ENCODE peak calls at places on chromosomes 11 and 22, in ten cellular contexts. C is HCT116, F is K562, R is GM12878, S is mesenchymal stem cell, M is neural progenitor cell, K is PC-3, L is HepG2, W is PC-9, U is IMR-90. V is an unnamed sample. For H3K36me3, the result is how much of the 10 kb centered on the place peaks cover.

GRCh38 chr11:118619444-118620205 is 12.2 kb downstream of the PHLDB1 start:
- DNase-seq in C (no peak), M (no peak), S (peak), L (no peak), U (peak), F (no peak), W (peak), R (no peak), K (peak), V (no peak)

GRCh38 chr11:92838655-92839334 is 130.7 kb upstream of the MTNR1B start:
- DNase-seq in R (no peak), M (peak), F (no peak), L (no peak), K (no peak), S (no peak), U (peak), C (no peak), W (no peak), V (no peak)

GRCh38 chr11:2788751-2789140 is 89.0 kb upstream of the KCNQ1OT1 start:
- DNase-seq in W (no peak), F (no peak), R (no peak), K (no peak), L (no peak), U (no peak), S (no peak), M (no peak), C (no peak), V (no peak)

GRCh38 chr11:16791494-16791961 is 53.1 kb downstream of the C11orf58 start:
- DNase-seq in M (no peak), L (peak), K (peak), U (peak), F (no peak), R (no peak), W (peak), C (peak), S (peak), V (peak)

GRCh38 chr11:74570266-74571061 is 21.9 kb upstream of the POLD3 start:
- DNase-seq in M (peak), W (peak), C (peak), F (peak), U (peak), K (peak), L (peak), S (peak), R (no peak), V (no peak)

GRCh38 chr11:118152552-118153471 is at the start of gene SCN4B:
- DNase-seq in F (peak), L (no peak), R (no peak), K (peak), M (peak), U (peak), S (peak), C (no peak), W (peak), V (no peak)

GRCh38 chr11:109342261-109342660 is 79.7 kb upstream of the C11orf87 start:
- DNase-seq in L (no peak), W (no peak), K (no peak), C (no peak), F (no peak), S (no peak), R (no peak), M (no peak), U (no peak), V (no peak)

GRCh38 chr11:13667245-13667644 is 1.2 kb upstream of the FAR1 start:
- DNase-seq in C (no peak), U (peak), K (no peak), S (no peak), F (no peak), M (peak), W (no peak), L (no peak), R (no peak), V (no peak)

GRCh38 chr11:66261578-66261977 is 6.9 kb upstream of the RAB1B start:
- DNase-seq in W (no peak), F (no peak), S (no peak), K (no peak), M (no peak), U (no peak), R (no peak), C (no peak), L (no peak), V (no peak)

GRCh38 chr11:66263785-66264184 is 4.7 kb upstream of the RAB1B start:
- DNase-seq in W (no peak), S (no peak), M (no peak), K (no peak), F (no peak), L (no peak), C (no peak), U (no peak), R (no peak), V (no peak)

GRCh38 chr11:66262696-66263095 is 5.7 kb upstream of the RAB1B start:
- DNase-seq in M (no peak), F (no peak), W (no peak), S (no peak), U (no peak), R (no peak), L (no peak), K (no peak), C (no peak), V (no peak)

GRCh38 chr11:66263231-66263630 is 5.2 kb upstream of the RAB1B start:
- DNase-seq in L (no peak), W (no peak), C (no peak), U (no peak), M (no peak), R (no peak), K (no peak), S (no peak), F (no peak), V (no peak)

DNA sequence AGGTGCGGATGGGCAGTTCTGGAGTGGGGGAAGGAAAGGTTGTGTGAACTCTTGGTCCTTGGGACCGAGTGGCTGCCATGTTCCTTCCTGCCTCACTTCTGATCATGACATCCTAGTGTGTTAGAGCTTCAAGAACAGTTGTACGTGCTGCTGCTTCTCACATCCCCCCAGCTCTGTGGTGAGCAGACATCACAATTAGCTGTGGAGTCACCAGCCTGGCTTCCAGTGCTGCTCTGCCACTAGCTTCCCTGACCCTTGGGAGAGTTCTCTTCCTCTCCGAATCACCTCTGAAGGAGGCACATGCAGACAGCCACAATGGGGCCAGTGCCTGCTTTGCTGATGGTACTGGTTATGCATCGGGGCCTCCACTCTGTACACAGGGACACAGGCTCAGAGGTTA is 6.2 kb upstream of the RAB1B start:
- DNase-seq in K (no peak), R (no peak), F (no peak), C (no peak), M (no peak), W (no peak), S (no peak), U (no peak), L (no peak), V (no peak)
- H3K36me3 ChIP-seq in K (under half), R (under half), F (half or more), C (under half), M (under half), W (under half), S (half or more), U (half or more), L (under half), V (under half)

GRCh38 chr22:22048318-22048942 is 65.8 kb upstream of the TOP3B start:
- DNase-seq in K (no peak), M (no peak), L (no peak), U (no peak), F (no peak), C (no peak), S (no peak), R (no peak), W (no peak), V (no peak)

GRCh38 chr22:22050141-22050775 is 67.7 kb upstream of the TOP3B start:
- DNase-seq in C (no peak), W (no peak), L (no peak), F (no peak), M (no peak), K (no peak), S (no peak), U (no peak), R (no peak), V (no peak)

GRCh38 chr22:22047776-22048175 is 65.2 kb upstream of the TOP3B start:
- DNase-seq in C (no peak), U (no peak), R (no peak), K (no peak), L (no peak), W (no peak), F (no peak), M (no peak), S (no peak), V (no peak)

GRCh38 chr22:22049684-22050083 is 67.1 kb upstream of the TOP3B start:
- DNase-seq in F (no peak), R (no peak), U (no peak), L (no peak), C (no peak), M (no peak), W (no peak), S (no peak), K (no peak), V (no peak)

GRCh38 chr22:22048981-22049531 is 66.5 kb upstream of the TOP3B start:
- DNase-seq in S (no peak), W (no peak), U (no peak), C (no peak), L (no peak), R (no peak), F (no peak), K (no peak), M (no peak), V (no peak)
- H2AFZ ChIP-seq in S (peak), W (no peak), U (no peak), C (no peak), L (no peak), R (no peak), F (no peak), K (no peak), M (no peak), V (no peak)

GRCh38 chr11:47289856-47290255 is 19.9 kb downstream of the MADD start:
- DNase-seq in M (no peak), W (no peak), L (no peak), S (no peak), C (no peak), U (no peak), R (no peak), K (no peak), F (no peak), V (no peak)
- H3K36me3 ChIP-seq in M (under half), W (under half), L (half or more), S (half or more), C (under half), U (half or more), R (under half), K (under half), F (half or more), V (under half)

GRCh38 chr11:69251639-69252493 is 42.1 kb upstream of the MYEOV start:
- DNase-seq in F (peak), M (no peak), C (no peak), S (no peak), W (no peak), K (no peak), U (no peak), R (no peak), L (peak), V (no peak)
- H2AFZ ChIP-seq in F (no peak), M (no peak), C (no peak), S (no peak), W (no peak), K (no peak), U (no peak), R (no peak), L (no peak), V (no peak)

GRCh38 chr11:29125621-29126020 is 891.2 kb downstream of the KCNA4 start:
- DNase-seq in R (no peak), U (no peak), F (no peak), L (no peak), C (no peak), M (no peak), W (no peak), K (no peak), S (no peak), V (no peak)

GRCh38 chr11:29127456-29127855 is 889.4 kb downstream of the KCNA4 start:
- DNase-seq in R (no peak), C (no peak), M (no peak), F (no peak), U (no peak), K (no peak), S (no peak), L (no peak), W (no peak), V (no peak)

GRCh38 chr11:29131055-29131454 is 885.8 kb downstream of the KCNA4 start:
- DNase-seq in S (no peak), C (no peak), R (no peak), K (no peak), F (no peak), M (no peak), W (no peak), L (no peak), U (no peak), V (no peak)

GRCh38 chr11:29124436-29124835 is 892.4 kb downstream of the KCNA4 start:
- DNase-seq in S (no peak), U (no peak), C (no peak), L (no peak), F (no peak), M (peak), W (no peak), K (no peak), R (no peak), V (no peak)

DNA sequence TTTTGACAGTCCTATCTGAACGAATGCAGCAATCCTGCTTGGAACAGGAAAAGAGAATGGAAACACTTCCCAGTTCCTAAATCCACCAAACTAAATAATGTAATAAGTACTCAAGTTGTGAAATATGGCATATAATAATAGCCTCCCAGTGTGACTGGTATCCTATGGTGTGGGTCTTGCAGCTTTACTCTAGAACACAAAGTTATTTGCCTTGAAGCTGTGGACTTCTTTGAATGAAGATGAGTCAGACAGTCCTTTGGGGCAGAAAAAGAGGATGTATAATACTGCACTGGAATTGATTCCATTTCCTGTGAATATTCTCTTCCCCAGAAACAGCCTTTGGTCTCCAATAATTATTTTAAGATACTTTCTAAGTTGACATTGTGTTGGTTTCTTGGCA is 887.0 kb downstream of the KCNA4 start:
- DNase-seq in S (peak), C (no peak), F (no peak), K (peak), L (no peak), M (no peak), R (no peak), U (peak), W (no peak), V (no peak)
- H3K36me3 ChIP-seq in S (under half), C (under half), F (under half), K (under half), L (under half), M (under half), R (under half), U (under half), W (under half), V (under half)

GRCh38 chr11:12540913-12541587 is 133.2 kb upstream of the TEAD1 start:
- DNase-seq in R (no peak), M (peak), C (no peak), W (peak), S (peak), F (no peak), K (peak), U (peak), L (no peak), V (no peak)
- H2AFZ ChIP-seq in R (no peak), M (no peak), C (no peak), W (no peak), S (no peak), F (no peak), K (no peak), U (peak), L (no peak), V (no peak)

GRCh38 chr22:46112405-46112804 is 37.9 kb upstream of the PPARA start:
- DNase-seq in K (no peak), L (no peak), C (no peak), W (no peak), S (no peak), F (no peak), R (no peak), U (no peak), M (no peak), V (no peak)

GRCh38 chr22:46113910-46114517 is 36.3 kb upstream of the PPARA start:
- DNase-seq in F (no peak), M (no peak), R (no peak), W (no peak), K (no peak), S (no peak), L (no peak), C (no peak), U (no peak), V (no peak)

GRCh38 chr22:46111645-46112306 is 38.5 kb upstream of the PPARA start:
- DNase-seq in U (no peak), S (peak), R (no peak), M (peak), K (no peak), F (no peak), W (no peak), C (no peak), L (no peak), V (no peak)

GRCh38 chr22:46114518-46115387 is 35.6 kb upstream of the PPARA start:
- DNase-seq in U (no peak), S (no peak), L (no peak), W (no peak), F (no peak), K (no peak), R (no peak), C (no peak), M (no peak), V (no peak)

GRCh38 chr22:46113110-46113909 is 37.0 kb upstream of the PPARA start:
- DNase-seq in K (no peak), U (no peak), F (no peak), W (no peak), L (no peak), M (no peak), R (no peak), C (no peak), S (no peak), V (no peak)
- H3K36me3 ChIP-seq in K (under half), U (half or more), F (under half), W (under half), L (under half), M (under half), R (under half), C (under half), S (half or more), V (under half)

V was measured in keratinocyte.